ENCODE peak calls at places on chromosomes 2 and 18, in eight cellular contexts. F, T, S, N, X, K, C and Y are unnamed samples.

GRCh38 chr2:126790987-126791780 is 107.5 kb upstream of the TEX51 start:
- DNase-seq in F (no peak), T (no peak), S (no peak), N (no peak), X (no peak), K (no peak), C (no peak), Y (no peak)

GRCh38 chr2:48715042-48715899 is 40.3 kb downstream of the LHCGR start:
- DNase-seq in F (peak), T (peak), S (peak), N (no peak), X (peak), K (no peak), C (no peak), Y (peak)

GRCh38 chr2:201262718-201263117 is 2.4 kb downstream of the CASP8 start:
- DNase-seq in F (no peak), T (no peak), S (no peak), N (no peak), X (no peak), K (no peak), C (no peak), Y (no peak)

GRCh38 chr2:23379220-23379695 is 5.7 kb upstream of the KLHL29 start:
- DNase-seq in F (no peak), T (no peak), S (no peak), N (no peak), X (no peak), K (no peak), C (no peak), Y (no peak)

GRCh38 chr2:218180728-218181127 is 14.0 kb upstream of the CXCR1 start:
- DNase-seq in F (no peak), T (no peak), S (no peak), N (no peak), X (no peak), K (no peak), C (no peak), Y (no peak)

GRCh38 chr18:79627750-79628294 is 51.8 kb upstream of the CTDP1 start:
- DNase-seq in F (no peak), T (no peak), S (no peak), N (no peak), X (no peak), K (no peak), C (no peak), Y (no peak)

GRCh38 chr18:53771664-53772063 is 452.8 kb downstream of the MBD2 start:
- DNase-seq in F (no peak), T (no peak), S (no peak), N (no peak), X (no peak), K (no peak), C (no peak), Y (no peak)

GRCh38 chr2:100870652-100871531 is 51.0 kb downstream of the NPAS2 start:
- DNase-seq in F (no peak), T (no peak), S (no peak), N (no peak), X (peak), K (no peak), C (no peak), Y (no peak)

GRCh38 chr2:65017335-65017734 is 28.1 kb downstream of the SLC1A4 start:
- DNase-seq in F (no peak), T (no peak), S (no peak), N (no peak), X (no peak), K (no peak), C (no peak), Y (no peak)

GRCh38 chr18:22114526-22115321 is 54.7 kb upstream of the GATA6 start:
- DNase-seq in F (no peak), T (no peak), S (no peak), N (no peak), X (no peak), K (no peak), C (no peak), Y (no peak)

GRCh38 chr2:205198130-205198505 is 484.2 kb upstream of the NRP2 start:
- DNase-seq in F (peak), T (peak), S (peak), N (no peak), X (peak), K (no peak), C (peak), Y (no peak)

GRCh38 chr2:236172866-236173733 is 4.9 kb upstream of the GBX2 start:
- DNase-seq in F (no peak), T (no peak), S (no peak), N (no peak), X (no peak), K (no peak), C (no peak), Y (no peak)

GRCh38 chr2:3305431-3305830 is 72.2 kb downstream of the EIPR1 start:
- DNase-seq in F (no peak), T (no peak), S (no peak), N (no peak), X (no peak), K (no peak), C (no peak), Y (no peak)

GRCh38 chr2:195710407-195710806 is 53.4 kb downstream of the SLC39A10 start:
- DNase-seq in F (no peak), T (peak), S (no peak), N (no peak), X (no peak), K (peak), C (peak), Y (no peak)

GRCh38 chr18:39414009-39414700 is 1848.6 kb upstream of the CELF4 start:
- DNase-seq in F (peak), T (peak), S (no peak), N (no peak), X (peak), K (peak), C (no peak), Y (no peak)

GRCh38 chr2:9303528-9304225 is 97.1 kb downstream of the ASAP2 start:
- DNase-seq in F (no peak), T (no peak), S (peak), N (no peak), X (no peak), K (no peak), C (no peak), Y (no peak)

GRCh38 chr18:43484710-43485109 is 207.4 kb upstream of the SYT4 start:
- DNase-seq in F (no peak), T (no peak), S (no peak), N (no peak), X (peak), K (no peak), C (no peak), Y (no peak)

GRCh38 chr18:8705280-8705940 is at the start of gene MTCL1:
- DNase-seq in F (peak), T (peak), S (peak), N (peak), X (peak), K (no peak), C (no peak), Y (peak)

GRCh38 chr18:49628993-49629795 is 67.3 kb downstream of the LIPG start:
- DNase-seq in F (no peak), T (no peak), S (peak), N (no peak), X (no peak), K (no peak), C (no peak), Y (no peak)
- TF ChIP-seq CTCF in F (no peak), T (no peak), S (peak), N (peak), X (no peak), K (peak), C (peak), Y (peak)

DNA sequence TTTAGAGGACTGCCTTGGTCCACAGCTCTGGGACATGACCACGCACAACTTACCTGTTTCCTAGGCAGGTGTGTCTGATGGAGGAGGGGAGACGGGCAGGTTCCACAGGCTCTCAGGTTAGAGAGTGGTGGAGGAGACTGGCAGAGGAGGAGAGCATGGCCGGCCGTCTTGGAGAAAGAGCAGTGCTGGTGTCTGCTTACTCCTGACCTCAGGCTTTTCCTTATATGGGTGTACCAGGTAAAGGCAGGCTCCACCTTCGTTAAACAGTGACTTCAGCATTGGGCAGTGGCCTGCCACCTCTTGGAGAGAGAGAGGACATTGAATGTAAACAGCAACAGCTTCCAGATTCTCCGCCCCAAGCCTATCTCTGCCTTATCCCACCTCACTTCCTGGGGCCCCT is at the start of gene CAPN13:
- DNase-seq in F (no peak), T (no peak), S (no peak), N (no peak), X (peak), K (no peak), C (no peak), Y (no peak)
- TF ChIP-seq CTCF in F (no peak), T (no peak), S (no peak), N (no peak), X (no peak), K (no peak), C (no peak), Y (no peak)

GRCh38 chr2:215274829-215275228 is 37.0 kb upstream of the ATIC start:
- DNase-seq in F (no peak), T (no peak), S (no peak), N (no peak), X (no peak), K (no peak), C (no peak), Y (no peak)

GRCh38 chr2:215269397-215270117 is 42.3 kb upstream of the ATIC start:
- DNase-seq in F (peak), T (peak), S (peak), N (peak), X (peak), K (peak), C (peak), Y (peak)

GRCh38 chr2:215272918-215273317 is 38.9 kb upstream of the ATIC start:
- DNase-seq in F (no peak), T (no peak), S (no peak), N (no peak), X (no peak), K (no peak), C (no peak), Y (no peak)

GRCh38 chr2:215271466-215271865 is 40.4 kb upstream of the ATIC start:
- DNase-seq in F (no peak), T (no peak), S (no peak), N (no peak), X (no peak), K (no peak), C (no peak), Y (no peak)

DNA sequence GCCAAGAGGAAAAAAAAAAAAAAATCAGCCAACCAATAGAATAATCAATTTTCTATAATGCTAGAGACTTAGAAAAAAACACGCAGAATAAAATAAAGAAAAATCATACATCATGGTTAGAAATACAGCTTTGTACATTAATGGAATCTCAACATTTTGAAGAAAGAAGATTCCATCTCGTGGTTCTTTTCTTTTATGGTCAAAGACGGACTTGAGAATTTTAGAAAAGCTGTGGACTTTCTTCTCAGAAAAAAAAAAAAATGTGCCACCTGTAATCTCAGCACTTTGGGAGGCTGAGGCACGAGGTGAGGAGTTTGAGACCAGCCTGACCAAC is 41.8 kb upstream of the ATIC start:
- DNase-seq in F (no peak), T (no peak), S (no peak), N (no peak), X (no peak), K (no peak), C (no peak), Y (no peak)
- TF ChIP-seq CTCF in F (no peak), T (no peak), S (no peak), N (peak), X (no peak), K (no peak), C (no peak), Y (no peak)

GRCh38 chr2:183089192-183089851 is 10.8 kb downstream of the DUSP19 start:
- DNase-seq in F (no peak), T (no peak), S (no peak), N (no peak), X (no peak), K (no peak), C (no peak), Y (no peak)

GRCh38 chr2:183088061-183088460 is 9.5 kb downstream of the DUSP19 start:
- DNase-seq in F (no peak), T (no peak), S (no peak), N (no peak), X (no peak), K (no peak), C (no peak), Y (no peak)

GRCh38 chr2:183091318-183091953 is 12.9 kb downstream of the DUSP19 start:
- DNase-seq in F (no peak), T (no peak), S (no peak), N (no peak), X (no peak), K (no peak), C (no peak), Y (no peak)

GRCh38 chr2:183091954-183092345 is 13.4 kb downstream of the DUSP19 start:
- DNase-seq in F (no peak), T (no peak), S (no peak), N (no peak), X (no peak), K (no peak), C (no peak), Y (no peak)

GRCh38 chr2:183093857-183094657 is 15.5 kb downstream of the DUSP19 start:
- DNase-seq in F (peak), T (peak), S (no peak), N (no peak), X (peak), K (no peak), C (peak), Y (peak)
- TF ChIP-seq CTCF in F (no peak), T (peak), S (peak), N (no peak), X (peak), K (no peak), C (no peak), Y (no peak)

GRCh38 chr2:20666114-20666363 is 905 bp upstream of the GDF7 start:
- DNase-seq in F (no peak), T (no peak), S (no peak), N (no peak), X (no peak), K (no peak), C (no peak), Y (no peak)
- TF ChIP-seq CTCF in F (no peak), T (no peak), S (no peak), N (no peak), X (no peak), K (no peak), C (no peak), Y (no peak)

GRCh38 chr2:18430996-18431748 is 129.3 kb downstream of the RDH14 start:
- DNase-seq in F (no peak), T (no peak), S (no peak), N (no peak), X (no peak), K (no peak), C (no peak), Y (no peak)
- TF ChIP-seq CTCF in F (no peak), T (no peak), S (no peak), N (no peak), X (no peak), K (no peak), C (no peak), Y (no peak)

GRCh38 chr2:207256476-207257207 is 90.9 kb upstream of the KLF7 start:
- DNase-seq in F (no peak), T (peak), S (no peak), N (no peak), X (peak), K (no peak), C (no peak), Y (peak)

GRCh38 chr2:207257291-207258190 is 91.8 kb upstream of the KLF7 start:
- DNase-seq in F (no peak), T (peak), S (no peak), N (no peak), X (peak), K (no peak), C (no peak), Y (no peak)

GRCh38 chr2:207256026-207256425 is 90.3 kb upstream of the KLF7 start:
- DNase-seq in F (no peak), T (peak), S (no peak), N (no peak), X (no peak), K (no peak), C (no peak), Y (no peak)

GRCh38 chr2:207260021-207260420 is 94.3 kb upstream of the KLF7 start:
- DNase-seq in F (no peak), T (peak), S (no peak), N (no peak), X (no peak), K (no peak), C (no peak), Y (no peak)

DNA sequence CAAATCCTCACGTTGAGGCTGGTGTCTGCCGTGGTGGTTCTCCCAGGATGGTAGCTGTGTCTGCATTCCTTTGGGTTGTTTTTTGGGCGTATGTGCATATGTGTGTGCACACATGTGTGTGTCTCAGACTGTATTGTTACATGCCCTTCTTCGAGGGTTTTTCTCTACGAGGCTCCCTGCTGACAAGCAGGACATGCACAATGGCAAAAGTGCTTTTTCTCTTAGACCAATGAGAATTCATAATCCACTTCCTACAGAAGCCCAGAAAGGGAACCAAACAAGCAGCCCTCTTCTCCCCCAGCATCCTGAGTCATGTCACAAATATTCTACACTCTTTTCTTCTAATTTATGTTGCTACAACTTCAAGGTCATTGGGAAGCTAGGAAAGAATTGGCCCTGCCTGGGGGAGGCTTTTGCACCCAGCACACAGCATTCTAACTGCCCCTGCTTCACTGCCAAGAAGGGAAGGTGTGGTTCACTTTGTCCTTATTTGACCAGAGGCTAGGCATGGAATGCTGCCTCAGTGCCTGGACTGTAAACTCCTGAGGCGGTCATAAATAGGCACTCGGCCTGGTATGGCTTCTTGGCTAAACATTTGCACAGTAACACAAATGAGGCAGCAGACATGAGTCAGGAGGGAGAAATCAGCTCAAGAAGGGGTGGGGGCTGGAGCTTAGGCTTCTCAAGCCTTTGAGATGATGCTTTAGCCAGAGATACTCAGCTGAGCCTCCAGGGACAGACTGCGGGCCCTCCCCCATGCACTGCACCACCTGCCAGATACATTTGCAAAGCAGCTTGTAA is 92.6 kb upstream of the KLF7 start:
- DNase-seq in F (peak), T (peak), S (peak), N (no peak), X (peak), K (peak), C (peak), Y (peak)
- TF ChIP-seq CTCF in F (no peak), T (no peak), S (no peak), N (no peak), X (no peak), K (no peak), C (peak), Y (no peak)

GRCh38 chr2:31983762-31984467 is 26.9 kb downstream of the MEMO1 start:
- DNase-seq in F (no peak), T (no peak), S (no peak), N (no peak), X (no peak), K (no peak), C (no peak), Y (no peak)

GRCh38 chr2:31978436-31978835 is 32.4 kb downstream of the MEMO1 start:
- DNase-seq in F (no peak), T (no peak), S (no peak), N (no peak), X (no peak), K (no peak), C (no peak), Y (no peak)

GRCh38 chr2:31979966-31980365 is 30.8 kb downstream of the MEMO1 start:
- DNase-seq in F (no peak), T (no peak), S (no peak), N (no peak), X (no peak), K (no peak), C (no peak), Y (no peak)

GRCh38 chr2:31978998-31979397 is 31.8 kb downstream of the MEMO1 start:
- DNase-seq in F (no peak), T (no peak), S (no peak), N (no peak), X (no peak), K (no peak), C (no peak), Y (no peak)

GRCh38 chr2:31980674-31981356 is 30.0 kb downstream of the MEMO1 start:
- DNase-seq in F (peak), T (peak), S (no peak), N (no peak), X (peak), K (no peak), C (no peak), Y (peak)
- TF ChIP-seq CTCF in F (no peak), T (no peak), S (no peak), N (peak), X (no peak), K (no peak), C (no peak), Y (no peak)

DNA sequence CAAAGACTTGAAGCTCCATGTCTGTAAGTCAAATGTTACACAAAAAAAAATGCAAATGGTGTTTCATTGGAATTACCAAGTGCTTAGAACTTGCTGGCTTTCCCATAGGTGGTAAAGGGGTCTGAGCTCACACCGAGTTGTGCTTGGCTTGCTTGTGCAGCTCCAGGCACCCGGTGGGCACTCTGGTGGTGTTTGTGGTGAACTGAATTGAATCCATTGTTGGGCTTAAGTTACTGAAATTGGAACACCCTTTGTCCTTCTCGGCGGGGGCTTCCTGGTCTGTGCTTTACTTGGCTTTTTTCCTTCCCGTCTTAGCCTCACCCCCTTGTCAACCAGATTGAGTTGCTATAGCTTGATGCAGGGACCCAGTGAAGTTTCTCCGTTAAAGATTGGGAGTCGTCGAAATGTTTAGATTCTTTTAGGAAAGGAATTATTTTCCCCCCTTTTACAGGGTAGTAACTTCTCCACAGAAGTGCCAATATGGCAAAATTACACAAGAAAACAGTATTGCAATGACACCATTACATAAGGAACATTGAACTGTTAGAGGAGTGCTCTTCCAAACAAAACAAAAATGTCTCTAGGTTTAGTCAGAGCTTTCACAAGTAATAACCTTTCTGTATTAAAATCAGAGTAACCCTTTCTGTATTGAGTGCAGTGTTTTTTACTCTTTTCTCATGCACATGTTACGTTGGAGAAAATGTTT is 97.9 kb upstream of the IL1R2 start:
- DNase-seq in F (no peak), T (no peak), S (no peak), N (no peak), X (no peak), K (peak), C (no peak), Y (no peak)
- TF ChIP-seq CTCF in F (no peak), T (no peak), S (no peak), N (no peak), X (no peak), K (peak), C (no peak), Y (no peak)